ENCODE peak calls at places on chromosome 13, in eight cellular contexts. One of them, this sample, is unnamed.

GRCh38 chr13:94139393-94139995 is 340.0 kb downstream of the DCT start:
- DNase-seq in mucosa of gallbladder: no peak
- DNase-seq in nephron progenitor cell: no peak
- DNase-seq in GM04503: no peak
- DNase-seq in activated CD4-positive, alpha-beta T cell treated with anti-CD3 and anti-CD28 coated beads, Interleukin-2, amount 10 ng/mL, durations not matched to agents 7 days and 5 days: no peak
- DNase-seq in heart right ventricle: no peak
- DNase-seq in amniotic stem cell: no peak
- DNase-seq in NCI-H510A: no peak
- DNase-seq in this sample: no peak

GRCh38 chr13:67258482-67258881 is 28.3 kb upstream of the PCDH9 start:
- DNase-seq in mucosa of gallbladder: no peak
- DNase-seq in amniotic stem cell: no peak
- DNase-seq in GM04503: no peak
- DNase-seq in NCI-H510A: no peak
- DNase-seq in nephron progenitor cell: no peak
- DNase-seq in heart right ventricle: no peak
- DNase-seq in activated CD4-positive, alpha-beta T cell treated with anti-CD3 and anti-CD28 coated beads, Interleukin-2, amount 10 ng/mL, durations not matched to agents 7 days and 5 days: no peak
- DNase-seq in this sample: no peak

GRCh38 chr13:106490887-106491321 is 44.6 kb downstream of the EFNB2 start:
- DNase-seq in GM04503: no peak
- DNase-seq in mucosa of gallbladder: no peak
- DNase-seq in activated CD4-positive, alpha-beta T cell treated with anti-CD3 and anti-CD28 coated beads, Interleukin-2, amount 10 ng/mL, durations not matched to agents 7 days and 5 days: peak
- DNase-seq in heart right ventricle: no peak
- DNase-seq in nephron progenitor cell: no peak
- DNase-seq in amniotic stem cell: no peak
- DNase-seq in NCI-H510A: no peak
- DNase-seq in this sample: no peak

GRCh38 chr13:79932556-79932955 is 408.4 kb downstream of the SPRY2 start:
- DNase-seq in nephron progenitor cell: no peak
- DNase-seq in NCI-H510A: no peak
- DNase-seq in activated CD4-positive, alpha-beta T cell treated with anti-CD3 and anti-CD28 coated beads, Interleukin-2, amount 10 ng/mL, durations not matched to agents 7 days and 5 days: no peak
- DNase-seq in GM04503: no peak
- DNase-seq in heart right ventricle: no peak
- DNase-seq in amniotic stem cell: no peak
- DNase-seq in mucosa of gallbladder: no peak
- DNase-seq in this sample: no peak

GRCh38 chr13:33181264-33181663 is 104.3 kb downstream of the STARD13 start:
- DNase-seq in NCI-H510A: no peak
- DNase-seq in mucosa of gallbladder: no peak
- DNase-seq in amniotic stem cell: no peak
- DNase-seq in heart right ventricle: no peak
- DNase-seq in activated CD4-positive, alpha-beta T cell treated with anti-CD3 and anti-CD28 coated beads, Interleukin-2, amount 10 ng/mL, durations not matched to agents 7 days and 5 days: no peak
- DNase-seq in nephron progenitor cell: no peak
- DNase-seq in GM04503: no peak
- DNase-seq in this sample: no peak

GRCh38 chr13:27339299-27339698 is 68.7 kb downstream of the RASL11A start:
- DNase-seq in mucosa of gallbladder: peak
- DNase-seq in NCI-H510A: no peak
- DNase-seq in amniotic stem cell: no peak
- DNase-seq in heart right ventricle: no peak
- DNase-seq in nephron progenitor cell: peak
- DNase-seq in GM04503: no peak
- DNase-seq in activated CD4-positive, alpha-beta T cell treated with anti-CD3 and anti-CD28 coated beads, Interleukin-2, amount 10 ng/mL, durations not matched to agents 7 days and 5 days: peak
- DNase-seq in this sample: peak

GRCh38 chr13:96141032-96141431 is 51.1 kb downstream of the HS6ST3 start:
- DNase-seq in activated CD4-positive, alpha-beta T cell treated with anti-CD3 and anti-CD28 coated beads, Interleukin-2, amount 10 ng/mL, durations not matched to agents 7 days and 5 days: no peak
- DNase-seq in amniotic stem cell: peak
- DNase-seq in GM04503: no peak
- DNase-seq in nephron progenitor cell: no peak
- DNase-seq in mucosa of gallbladder: no peak
- DNase-seq in heart right ventricle: no peak
- DNase-seq in NCI-H510A: peak
- DNase-seq in this sample: no peak

GRCh38 chr13:108102771-108103170 is 112.6 kb downstream of the LIG4 start:
- DNase-seq in amniotic stem cell: no peak
- DNase-seq in nephron progenitor cell: no peak
- DNase-seq in GM04503: no peak
- DNase-seq in activated CD4-positive, alpha-beta T cell treated with anti-CD3 and anti-CD28 coated beads, Interleukin-2, amount 10 ng/mL, durations not matched to agents 7 days and 5 days: no peak
- DNase-seq in mucosa of gallbladder: no peak
- DNase-seq in NCI-H510A: no peak
- DNase-seq in heart right ventricle: no peak
- DNase-seq in this sample: no peak

GRCh38 chr13:98171806-98172569 is 5.1 kb downstream of the RNF113B start:
- DNase-seq in amniotic stem cell: no peak
- DNase-seq in heart right ventricle: peak
- DNase-seq in nephron progenitor cell: peak
- DNase-seq in NCI-H510A: no peak
- DNase-seq in activated CD4-positive, alpha-beta T cell treated with anti-CD3 and anti-CD28 coated beads, Interleukin-2, amount 10 ng/mL, durations not matched to agents 7 days and 5 days: no peak
- DNase-seq in mucosa of gallbladder: peak
- DNase-seq in GM04503: no peak
- DNase-seq in this sample: peak

GRCh38 chr13:37595162-37595561 is 3.4 kb downstream of the POSTN start:
- DNase-seq in mucosa of gallbladder: no peak
- DNase-seq in nephron progenitor cell: no peak
- DNase-seq in GM04503: peak
- DNase-seq in activated CD4-positive, alpha-beta T cell treated with anti-CD3 and anti-CD28 coated beads, Interleukin-2, amount 10 ng/mL, durations not matched to agents 7 days and 5 days: no peak
- DNase-seq in heart right ventricle: no peak
- DNase-seq in amniotic stem cell: no peak
- DNase-seq in NCI-H510A: no peak
- DNase-seq in this sample: no peak

GRCh38 chr13:39913928-39914327 is 258.5 kb downstream of the COG6 start:
- DNase-seq in activated CD4-positive, alpha-beta T cell treated with anti-CD3 and anti-CD28 coated beads, Interleukin-2, amount 10 ng/mL, durations not matched to agents 7 days and 5 days: no peak
- DNase-seq in amniotic stem cell: no peak
- DNase-seq in GM04503: no peak
- DNase-seq in nephron progenitor cell: no peak
- DNase-seq in NCI-H510A: no peak
- DNase-seq in heart right ventricle: no peak
- DNase-seq in mucosa of gallbladder: peak
- DNase-seq in this sample: no peak

GRCh38 chr13:111429064-111429558 is 108.7 kb downstream of the TEX29 start:
- DNase-seq in heart right ventricle: peak
- DNase-seq in NCI-H510A: peak
- DNase-seq in mucosa of gallbladder: peak
- DNase-seq in activated CD4-positive, alpha-beta T cell treated with anti-CD3 and anti-CD28 coated beads, Interleukin-2, amount 10 ng/mL, durations not matched to agents 7 days and 5 days: peak
- DNase-seq in nephron progenitor cell: peak
- DNase-seq in GM04503: peak
- DNase-seq in amniotic stem cell: no peak
- DNase-seq in this sample: peak

GRCh38 chr13:51208707-51209106 is 13.5 kb upstream of the FAM124A start:
- DNase-seq in heart right ventricle: no peak
- DNase-seq in amniotic stem cell: no peak
- DNase-seq in NCI-H510A: no peak
- DNase-seq in mucosa of gallbladder: no peak
- DNase-seq in GM04503: no peak
- DNase-seq in activated CD4-positive, alpha-beta T cell treated with anti-CD3 and anti-CD28 coated beads, Interleukin-2, amount 10 ng/mL, durations not matched to agents 7 days and 5 days: no peak
- DNase-seq in nephron progenitor cell: no peak
- DNase-seq in this sample: no peak

GRCh38 chr13:113837554-113838355 is 26.1 kb downstream of the GAS6 start:
- DNase-seq in activated CD4-positive, alpha-beta T cell treated with anti-CD3 and anti-CD28 coated beads, Interleukin-2, amount 10 ng/mL, durations not matched to agents 7 days and 5 days: no peak
- DNase-seq in nephron progenitor cell: no peak
- DNase-seq in NCI-H510A: peak
- DNase-seq in mucosa of gallbladder: peak
- DNase-seq in amniotic stem cell: peak
- DNase-seq in heart right ventricle: peak
- DNase-seq in GM04503: peak
- DNase-seq in this sample: no peak

GRCh38 chr13:101127741-101128353 is 288.5 kb downstream of the NALCN start:
- DNase-seq in nephron progenitor cell: peak
- DNase-seq in NCI-H510A: no peak
- DNase-seq in amniotic stem cell: peak
- DNase-seq in activated CD4-positive, alpha-beta T cell treated with anti-CD3 and anti-CD28 coated beads, Interleukin-2, amount 10 ng/mL, durations not matched to agents 7 days and 5 days: peak
- DNase-seq in mucosa of gallbladder: no peak
- DNase-seq in heart right ventricle: no peak
- DNase-seq in GM04503: no peak
- DNase-seq in this sample: peak

GRCh38 chr13:20482275-20482761 is 43.3 kb downstream of the CRYL1 start:
- DNase-seq in amniotic stem cell: no peak
- DNase-seq in heart right ventricle: no peak
- DNase-seq in nephron progenitor cell: no peak
- DNase-seq in activated CD4-positive, alpha-beta T cell treated with anti-CD3 and anti-CD28 coated beads, Interleukin-2, amount 10 ng/mL, durations not matched to agents 7 days and 5 days: no peak
- DNase-seq in GM04503: no peak
- DNase-seq in NCI-H510A: no peak
- DNase-seq in mucosa of gallbladder: no peak
- DNase-seq in this sample: no peak

GRCh38 chr13:47233734-47234133 is 336.9 kb upstream of the HTR2A start:
- DNase-seq in activated CD4-positive, alpha-beta T cell treated with anti-CD3 and anti-CD28 coated beads, Interleukin-2, amount 10 ng/mL, durations not matched to agents 7 days and 5 days: no peak
- DNase-seq in amniotic stem cell: no peak
- DNase-seq in heart right ventricle: no peak
- DNase-seq in mucosa of gallbladder: no peak
- DNase-seq in nephron progenitor cell: no peak
- DNase-seq in NCI-H510A: no peak
- DNase-seq in GM04503: no peak
- DNase-seq in this sample: no peak

GRCh38 chr13:110107568-110108347 is 199.2 kb downstream of the COL4A1 start:
- DNase-seq in mucosa of gallbladder: peak
- DNase-seq in heart right ventricle: no peak
- DNase-seq in amniotic stem cell: no peak
- DNase-seq in NCI-H510A: no peak
- DNase-seq in GM04503: no peak
- DNase-seq in nephron progenitor cell: no peak
- DNase-seq in activated CD4-positive, alpha-beta T cell treated with anti-CD3 and anti-CD28 coated beads, Interleukin-2, amount 10 ng/mL, durations not matched to agents 7 days and 5 days: no peak
- DNase-seq in this sample: no peak

GRCh38 chr13:99316657-99317244 is 9.6 kb upstream of the GPR183 start:
- DNase-seq in GM04503: no peak
- DNase-seq in amniotic stem cell: no peak
- DNase-seq in nephron progenitor cell: no peak
- DNase-seq in NCI-H510A: peak
- DNase-seq in mucosa of gallbladder: no peak
- DNase-seq in heart right ventricle: no peak
- DNase-seq in activated CD4-positive, alpha-beta T cell treated with anti-CD3 and anti-CD28 coated beads, Interleukin-2, amount 10 ng/mL, durations not matched to agents 7 days and 5 days: no peak
- DNase-seq in this sample: no peak

GRCh38 chr13:113105032-113105993 is at the start of gene F7:
- DNase-seq in heart right ventricle: no peak
- DNase-seq in mucosa of gallbladder: peak
- DNase-seq in nephron progenitor cell: no peak
- DNase-seq in GM04503: no peak
- DNase-seq in amniotic stem cell: no peak
- DNase-seq in activated CD4-positive, alpha-beta T cell treated with anti-CD3 and anti-CD28 coated beads, Interleukin-2, amount 10 ng/mL, durations not matched to agents 7 days and 5 days: no peak
- DNase-seq in NCI-H510A: no peak
- DNase-seq in this sample: no peak

GRCh38 chr13:88086577-88086976 is 415.4 kb downstream of the SLITRK5 start:
- DNase-seq in amniotic stem cell: no peak
- DNase-seq in mucosa of gallbladder: no peak
- DNase-seq in nephron progenitor cell: no peak
- DNase-seq in GM04503: no peak
- DNase-seq in activated CD4-positive, alpha-beta T cell treated with anti-CD3 and anti-CD28 coated beads, Interleukin-2, amount 10 ng/mL, durations not matched to agents 7 days and 5 days: no peak
- DNase-seq in heart right ventricle: no peak
- DNase-seq in NCI-H510A: no peak
- DNase-seq in this sample: no peak

GRCh38 chr13:98977568-98978270 is at the start of gene DOCK9:
- DNase-seq in GM04503: no peak
- DNase-seq in activated CD4-positive, alpha-beta T cell treated with anti-CD3 and anti-CD28 coated beads, Interleukin-2, amount 10 ng/mL, durations not matched to agents 7 days and 5 days: no peak
- DNase-seq in NCI-H510A: no peak
- DNase-seq in nephron progenitor cell: peak
- DNase-seq in amniotic stem cell: no peak
- DNase-seq in heart right ventricle: peak
- DNase-seq in mucosa of gallbladder: peak
- DNase-seq in this sample: peak